ENCODE peak calls at places on chromosome 20, in seven cellular contexts. X is sigmoid colon, F is prostate gland, L is ovary, U is mesenchymal stem cell, P is left lung, D is K562. V is an unnamed sample. For H3K27me3, the result is how much of the 10 kb centered on the place peaks cover.

GRCh38 chr20:12965212-12965879 is 43.4 kb upstream of the SPTLC3 start:
- DNase-seq in X (no peak), F (no peak), L (no peak), U (peak), P (no peak), D (no peak), V (no peak)

GRCh38 chr20:2914160-2914559 is 40.9 kb downstream of the PTPRA start:
- DNase-seq in X (no peak), F (no peak), L (no peak), U (peak), P (no peak), D (peak), V (no peak)

GRCh38 chr20:61739086-61739831 is 326.4 kb downstream of the TAF4 start:
- DNase-seq in X (no peak), F (no peak), L (no peak), U (no peak), P (no peak), D (no peak), V (no peak)

GRCh38 chr20:10783660-10784336 is 110.0 kb upstream of the JAG1 start:
- DNase-seq in X (no peak), F (no peak), L (no peak), U (peak), P (no peak), D (no peak), V (no peak)

GRCh38 chr20:44810061-44810390 is 320 bp downstream of the RIMS4 start:
- DNase-seq in X (no peak), F (no peak), L (peak), U (no peak), P (no peak), D (no peak), V (peak)

GRCh38 chr20:41029150-41029872 is 689 bp downstream of the TOP1 start:
- DNase-seq in X (peak), F (no peak), L (peak), U (peak), P (peak), D (peak), V (peak)

GRCh38 chr20:32902456-32903420 is 44.0 kb downstream of the EFCAB8 start:
- DNase-seq in X (peak), F (peak), L (peak), U (peak), P (peak), D (peak), V (peak)

GRCh38 chr20:17835240-17835940 is 133.2 kb downstream of the SNX5 start:
- DNase-seq in X (peak), F (no peak), L (peak), U (peak), P (no peak), D (no peak), V (peak)

GRCh38 chr20:49306903-49307336 is 29.1 kb upstream of the ZNFX1 start:
- DNase-seq in X (no peak), F (peak), L (no peak), U (no peak), P (no peak), D (no peak), V (no peak)

GRCh38 chr20:32329817-32330554 is 28.1 kb upstream of the ASXL1 start:
- DNase-seq in X (no peak), F (no peak), L (no peak), U (no peak), P (no peak), D (no peak), V (no peak)

GRCh38 chr20:61750093-61750492 is 315.6 kb downstream of the TAF4 start:
- DNase-seq in X (no peak), F (no peak), L (no peak), U (no peak), P (no peak), D (no peak), V (no peak)

GRCh38 chr20:35093245-35093884 is 758 bp upstream of the TRPC4AP start:
- DNase-seq in X (no peak), F (no peak), L (no peak), U (peak), P (no peak), D (peak), V (peak)

GRCh38 chr20:38113401-38114325 is 51.4 kb downstream of the TGM2 start:
- DNase-seq in X (no peak), F (no peak), L (no peak), U (no peak), P (no peak), D (peak), V (no peak)

GRCh38 chr20:38114353-38114791 is 50.7 kb downstream of the TGM2 start:
- DNase-seq in X (no peak), F (no peak), L (no peak), U (peak), P (no peak), D (peak), V (no peak)

GRCh38 chr20:38112249-38112942 is 52.7 kb downstream of the TGM2 start:
- DNase-seq in X (no peak), F (no peak), L (no peak), U (no peak), P (no peak), D (no peak), V (no peak)

GRCh38 chr20:38111366-38112232 is 53.5 kb downstream of the TGM2 start:
- DNase-seq in X (no peak), F (no peak), L (no peak), U (no peak), P (no peak), D (no peak), V (no peak)

GRCh38 chr20:38112943-38113294 is 52.2 kb downstream of the TGM2 start:
- DNase-seq in X (no peak), F (no peak), L (no peak), U (no peak), P (no peak), D (no peak), V (no peak)
- H3K27me3 ChIP-seq in X (under half), F (under half), L (under half), U (under half), P (under half), D (under half), V (under half)

GRCh38 chr20:46897471-46897870 is 2.8 kb downstream of the EYA2 start:
- DNase-seq in X (no peak), F (no peak), L (no peak), U (no peak), P (no peak), D (no peak), V (peak)
- H3K27me3 ChIP-seq in X (under half), F (under half), L (under half), U (under half), P (half or more), D (half or more), V (under half)

GRCh38 chr20:4244700-4245485 is 229.5 kb upstream of the RNF24 start:
- DNase-seq in X (no peak), F (no peak), L (no peak), U (peak), P (no peak), D (no peak), V (no peak)

GRCh38 chr20:4245542-4245941 is 230.2 kb upstream of the RNF24 start:
- DNase-seq in X (no peak), F (no peak), L (no peak), U (no peak), P (no peak), D (no peak), V (no peak)

GRCh38 chr20:4247898-4248858 is 232.8 kb upstream of the RNF24 start:
- DNase-seq in X (no peak), F (no peak), L (no peak), U (no peak), P (no peak), D (no peak), V (no peak)

GRCh38 chr20:4246428-4246827 is 231.1 kb upstream of the RNF24 start:
- DNase-seq in X (no peak), F (no peak), L (no peak), U (no peak), P (no peak), D (no peak), V (no peak)

DNA sequence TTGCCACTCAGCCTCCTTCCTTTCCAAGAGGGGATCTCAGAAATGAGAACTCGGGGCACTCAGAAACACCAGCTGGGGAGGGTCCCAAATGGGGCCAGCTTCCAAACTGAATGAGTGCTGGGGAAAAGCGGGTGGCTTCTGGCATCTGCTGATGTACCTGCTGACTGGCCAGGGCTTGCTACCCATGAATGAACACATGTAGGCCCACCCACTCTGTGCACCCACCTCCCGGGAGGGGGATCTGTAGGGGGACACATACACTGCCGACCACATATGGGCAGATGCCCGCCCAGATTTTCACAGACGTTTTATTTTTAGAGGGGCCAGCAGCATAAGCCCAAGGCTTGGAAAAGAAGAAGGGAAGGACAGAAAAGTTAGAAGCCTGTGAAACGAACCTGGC is 231.9 kb upstream of the RNF24 start:
- DNase-seq in X (no peak), F (no peak), L (no peak), U (no peak), P (no peak), D (no peak), V (no peak)
- H3K27me3 ChIP-seq in X (under half), F (under half), L (under half), U (half or more), P (half or more), D (under half), V (under half)

DNA sequence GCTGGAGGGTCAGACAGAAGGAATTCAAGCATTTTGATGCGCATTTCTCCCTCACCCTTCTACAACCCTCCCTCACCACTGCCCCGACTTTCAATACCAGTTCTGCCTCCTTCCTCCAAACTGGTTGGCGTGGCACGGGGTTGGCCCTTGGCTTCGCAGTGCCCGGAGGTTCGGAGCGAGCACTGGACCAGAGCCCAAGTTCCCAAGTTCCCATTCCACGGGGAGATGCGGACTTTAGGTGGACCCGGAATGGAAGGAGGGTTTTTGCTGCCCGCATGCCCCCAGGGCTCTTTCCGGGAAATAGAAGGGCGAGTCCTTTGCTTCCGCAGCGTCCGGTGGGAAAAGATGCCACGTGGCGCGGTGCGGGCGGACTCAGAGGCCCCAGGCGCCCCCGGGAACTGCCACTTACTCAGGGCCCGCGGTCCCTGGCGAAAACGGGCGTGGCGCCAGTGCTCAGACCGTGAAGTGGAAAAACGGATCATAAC is 8.0 kb upstream of the LAMP5 start:
- DNase-seq in X (no peak), F (no peak), L (no peak), U (no peak), P (peak), D (no peak), V (no peak)
- H3K27me3 ChIP-seq in X (under half), F (under half), L (under half), U (half or more), P (half or more), D (under half), V (under half)

DNA sequence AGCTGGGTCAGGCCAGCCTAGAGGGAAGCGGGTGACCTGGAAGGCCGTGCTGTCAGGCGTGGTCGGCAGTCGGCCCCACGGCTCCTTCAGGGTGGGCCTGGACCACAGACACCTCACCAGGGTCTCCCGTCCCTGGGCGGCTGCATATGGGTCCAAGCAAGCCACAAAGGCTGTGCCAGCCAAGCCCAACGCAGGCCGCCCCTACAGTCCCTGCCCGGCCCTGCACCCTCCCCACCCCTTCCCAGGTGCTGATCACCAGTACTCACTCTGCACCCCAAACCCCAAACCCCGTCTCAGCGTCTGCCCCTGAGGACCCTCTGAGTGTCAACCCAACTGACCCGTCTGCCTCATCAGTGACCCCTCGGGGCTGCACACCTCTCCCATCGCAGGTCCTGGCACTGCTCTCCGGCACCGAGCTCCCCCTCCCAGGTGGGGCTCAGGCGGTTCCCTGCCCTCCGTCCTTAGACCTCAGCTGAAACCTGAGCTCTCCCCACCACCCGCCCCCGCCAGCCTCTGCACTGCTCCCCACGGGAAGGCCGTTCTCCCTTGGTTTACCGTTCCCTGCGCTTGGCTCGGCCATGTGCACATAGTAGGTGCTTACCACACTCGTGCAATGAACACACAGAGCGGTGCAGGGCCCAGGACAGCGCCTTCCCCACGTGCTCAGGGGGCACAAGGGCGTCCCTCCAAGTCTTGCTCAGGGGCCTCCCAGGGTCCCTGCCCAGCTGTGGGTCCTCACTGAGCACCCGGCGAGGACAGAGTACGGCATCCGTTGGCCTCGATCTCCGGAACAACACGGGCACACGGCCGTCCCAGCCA is 1.4 kb upstream of the PPDPF start:
- DNase-seq in X (peak), F (no peak), L (peak), U (no peak), P (peak), D (no peak), V (no peak)
- H3K27me3 ChIP-seq in X (under half), F (under half), L (under half), U (under half), P (under half), D (under half), V (under half)

GRCh38 chr20:45911486-45912343 is at the start of gene PLTP:
- DNase-seq in X (peak), F (peak), L (peak), U (peak), P (peak), D (peak), V (peak)
- H3K27me3 ChIP-seq in X (under half), F (under half), L (under half), U (under half), P (under half), D (under half), V (under half)

DNA sequence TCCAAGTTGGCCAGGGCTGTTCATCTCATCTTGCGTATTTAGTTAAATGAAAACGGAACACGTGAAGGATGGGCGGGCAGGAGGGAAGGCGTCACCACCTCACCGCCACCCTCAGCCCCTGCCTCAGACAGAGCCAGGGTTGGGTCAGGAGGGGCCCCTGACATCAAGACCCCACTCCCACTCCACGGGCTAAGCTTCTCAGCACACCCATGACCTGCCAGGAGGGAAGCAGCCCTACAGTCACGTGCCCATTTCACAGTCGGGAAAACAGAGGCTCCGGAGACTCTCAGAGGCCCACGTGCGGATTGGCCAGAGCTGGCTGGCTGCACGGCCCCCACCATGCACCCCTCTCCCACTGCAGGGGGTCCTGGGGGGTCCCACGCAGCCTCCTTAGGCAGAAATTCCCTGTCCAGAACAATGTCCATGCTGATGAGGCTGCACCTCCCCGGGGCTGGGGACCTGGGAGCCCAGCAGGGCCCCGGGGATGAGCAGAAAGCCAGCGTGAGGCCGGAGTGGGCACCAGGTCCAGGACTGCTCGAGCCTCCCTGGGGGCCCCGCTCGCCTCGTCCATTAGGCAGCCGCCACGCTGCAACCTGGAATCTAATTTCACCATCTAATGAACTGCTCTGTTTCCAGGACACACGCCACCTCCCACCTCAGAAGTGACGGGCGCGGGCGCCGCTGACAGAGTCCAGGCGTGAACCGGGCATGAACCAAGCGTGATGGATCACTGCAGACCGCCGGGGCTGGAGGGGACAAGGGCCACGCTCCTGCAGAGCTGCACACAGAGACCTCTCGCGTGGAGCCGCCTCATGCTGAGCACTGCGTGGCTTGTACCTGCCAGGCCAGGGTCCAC is 15.8 kb downstream of the KCNQ2 start:
- DNase-seq in X (no peak), F (no peak), L (no peak), U (no peak), P (no peak), D (no peak), V (no peak)
- H3K27me3 ChIP-seq in X (under half), F (half or more), L (under half), U (under half), P (half or more), D (half or more), V (under half)

DNA sequence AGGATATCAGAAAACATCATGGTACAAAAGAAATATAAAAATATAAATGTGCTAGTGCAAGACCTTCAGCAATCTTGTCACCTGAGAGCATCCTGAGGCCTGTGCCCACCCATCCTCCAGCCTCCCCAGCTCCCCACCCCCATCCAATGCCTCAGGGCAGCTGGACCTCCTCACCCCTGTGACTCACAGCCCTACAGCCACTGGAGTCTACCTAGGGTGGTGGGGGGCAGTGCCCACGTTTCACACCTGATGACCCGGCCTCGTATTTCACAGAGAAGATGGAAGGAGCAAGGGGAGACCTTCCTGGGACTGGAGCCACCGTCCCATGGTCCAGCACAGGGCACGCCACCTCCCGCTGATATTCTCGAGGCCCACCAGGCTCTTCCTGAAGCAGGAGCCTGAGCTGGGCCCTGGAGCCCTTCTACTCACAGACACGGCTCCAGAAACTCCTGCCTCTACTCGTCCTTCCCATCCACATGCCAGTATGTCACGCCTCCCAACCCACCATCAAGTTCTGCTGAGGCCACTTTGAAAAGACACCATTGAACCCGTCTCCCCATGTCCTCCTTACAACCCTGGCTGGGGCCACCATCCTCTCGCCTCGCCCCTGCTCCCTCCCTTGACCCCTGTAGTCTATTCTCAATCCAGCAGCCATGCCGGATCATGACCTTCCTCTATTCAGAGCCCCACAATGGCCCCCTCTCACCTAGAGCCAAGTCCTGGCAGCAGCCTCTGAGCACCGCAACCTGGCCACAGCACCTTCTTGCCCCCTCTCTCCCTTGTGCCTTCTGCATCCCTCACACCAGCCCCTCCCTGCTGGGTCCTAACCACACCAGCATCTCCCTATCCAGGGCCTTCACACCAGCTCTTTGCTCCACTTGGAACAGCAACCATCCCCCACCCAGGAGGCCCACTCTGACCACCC is 13.3 kb downstream of the APMAP start:
- DNase-seq in X (peak), F (no peak), L (no peak), U (no peak), P (no peak), D (no peak), V (no peak)
- H3K27me3 ChIP-seq in X (under half), F (under half), L (under half), U (under half), P (under half), D (under half), V (under half)

GRCh38 chr20:52104546-52105044 is 87.0 kb downstream of the ZFP64 start:
- DNase-seq in X (no peak), F (no peak), L (no peak), U (peak), P (no peak), D (no peak), V (peak)
- H3K27me3 ChIP-seq in X (under half), F (under half), L (under half), U (under half), P (under half), D (under half), V (under half)

DNA sequence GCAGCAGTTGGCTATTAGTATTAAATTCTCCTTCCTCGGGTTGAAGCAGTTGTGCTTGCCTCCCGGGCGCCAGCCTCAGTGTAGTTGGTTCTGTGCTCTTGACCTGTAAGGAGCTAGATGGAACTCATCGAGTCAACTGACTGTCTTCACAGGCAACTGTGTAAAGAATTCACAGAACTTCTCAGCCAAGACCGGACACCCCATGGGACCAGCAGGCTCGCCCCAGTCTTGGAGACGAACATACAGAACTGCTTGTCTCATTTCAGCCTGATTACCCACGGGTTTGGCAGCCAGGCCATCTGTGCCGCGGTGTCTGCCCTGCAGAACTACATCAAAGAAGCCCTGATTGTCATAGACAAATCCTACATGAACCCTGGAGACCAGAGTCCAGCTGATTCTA is 8.5 kb downstream of the TFAP2C start:
- DNase-seq in X (no peak), F (no peak), L (no peak), U (no peak), P (no peak), D (no peak), V (no peak)
- H3K27me3 ChIP-seq in X (under half), F (under half), L (under half), U (under half), P (half or more), D (under half), V (under half)